ENCODE peak calls at places on chromosomes 12 and 14, in seven cellular contexts. One of them, this sample, is unnamed.

GRCh38 chr12:107931761-107932160 is 157.3 kb downstream of the ASCL4 start:
- DNase-seq in left ventricle myocardium inferior: no peak
- DNase-seq in tibial nerve: no peak
- DNase-seq in SW 1271: no peak
- DNase-seq in CD8-positive, alpha-beta T cell: no peak
- DNase-seq in suprapubic skin: no peak
- DNase-seq in NCI-H748 treated with DMSO at 0.1 percent for 48 hours: no peak
- DNase-seq in this sample: no peak

GRCh38 chr12:89259831-89260230 is 92.5 kb downstream of the DUSP6 start:
- DNase-seq in tibial nerve: no peak
- DNase-seq in CD8-positive, alpha-beta T cell: no peak
- DNase-seq in suprapubic skin: no peak
- DNase-seq in left ventricle myocardium inferior: no peak
- DNase-seq in SW 1271: no peak
- DNase-seq in NCI-H748 treated with DMSO at 0.1 percent for 48 hours: no peak
- DNase-seq in this sample: no peak

GRCh38 chr14:59337151-59337611 is 128.0 kb downstream of the GPR135 start:
- DNase-seq in suprapubic skin: peak; percentile 78
- DNase-seq in CD8-positive, alpha-beta T cell: no peak
- DNase-seq in NCI-H748 treated with DMSO at 0.1 percent for 48 hours: no peak
- DNase-seq in left ventricle myocardium inferior: peak; percentile 68
- DNase-seq in tibial nerve: peak; percentile 67
- DNase-seq in SW 1271: no peak
- DNase-seq in this sample: no peak

GRCh38 chr12:106773945-106774807 is at the start of gene RIC8B:
- DNase-seq in left ventricle myocardium inferior: peak; percentile 96
- DNase-seq in CD8-positive, alpha-beta T cell: peak; percentile 72
- DNase-seq in NCI-H748 treated with DMSO at 0.1 percent for 48 hours: peak; percentile 97
- DNase-seq in suprapubic skin: peak; percentile 97
- DNase-seq in tibial nerve: peak; percentile 95
- DNase-seq in SW 1271: peak; percentile 99
- DNase-seq in this sample: peak; percentile 96

GRCh38 chr12:107560194-107560905 is 125.2 kb upstream of the PWP1 start:
- DNase-seq in SW 1271: no peak
- DNase-seq in suprapubic skin: no peak
- DNase-seq in NCI-H748 treated with DMSO at 0.1 percent for 48 hours: no peak
- DNase-seq in CD8-positive, alpha-beta T cell: no peak
- DNase-seq in left ventricle myocardium inferior: no peak
- DNase-seq in tibial nerve: no peak
- DNase-seq in this sample: no peak

GRCh38 chr12:42707312-42707711 is 117.8 kb upstream of the PRICKLE1 start:
- DNase-seq in CD8-positive, alpha-beta T cell: no peak
- DNase-seq in tibial nerve: no peak
- DNase-seq in left ventricle myocardium inferior: no peak
- DNase-seq in SW 1271: no peak
- DNase-seq in NCI-H748 treated with DMSO at 0.1 percent for 48 hours: no peak
- DNase-seq in suprapubic skin: no peak
- DNase-seq in this sample: no peak

GRCh38 chr12:109544955-109545531 is 28.3 kb downstream of the MMAB start:
- DNase-seq in NCI-H748 treated with DMSO at 0.1 percent for 48 hours: no peak
- DNase-seq in tibial nerve: no peak
- DNase-seq in CD8-positive, alpha-beta T cell: no peak
- DNase-seq in suprapubic skin: no peak
- DNase-seq in SW 1271: no peak
- DNase-seq in left ventricle myocardium inferior: no peak
- DNase-seq in this sample: no peak

GRCh38 chr12:94174576-94174975 is 26.2 kb downstream of the PLXNC1 start:
- DNase-seq in NCI-H748 treated with DMSO at 0.1 percent for 48 hours: no peak
- DNase-seq in left ventricle myocardium inferior: peak; percentile 37
- DNase-seq in CD8-positive, alpha-beta T cell: no peak
- DNase-seq in SW 1271: no peak
- DNase-seq in tibial nerve: peak; percentile 27
- DNase-seq in suprapubic skin: no peak
- DNase-seq in this sample: no peak

GRCh38 chr14:85280074-85280473 is 249.9 kb upstream of the FLRT2 start:
- DNase-seq in left ventricle myocardium inferior: no peak
- DNase-seq in CD8-positive, alpha-beta T cell: no peak
- DNase-seq in NCI-H748 treated with DMSO at 0.1 percent for 48 hours: no peak
- DNase-seq in SW 1271: peak; percentile 14
- DNase-seq in tibial nerve: no peak
- DNase-seq in suprapubic skin: no peak
- DNase-seq in this sample: no peak

GRCh38 chr14:44170099-44170498 is 337.0 kb downstream of the FSCB start:
- DNase-seq in left ventricle myocardium inferior: no peak
- DNase-seq in tibial nerve: no peak
- DNase-seq in NCI-H748 treated with DMSO at 0.1 percent for 48 hours: no peak
- DNase-seq in suprapubic skin: no peak
- DNase-seq in CD8-positive, alpha-beta T cell: no peak
- DNase-seq in SW 1271: no peak
- DNase-seq in this sample: no peak

GRCh38 chr12:124663206-124663605 is 95.8 kb upstream of the NCOR2 start:
- DNase-seq in NCI-H748 treated with DMSO at 0.1 percent for 48 hours: no peak
- DNase-seq in tibial nerve: no peak
- DNase-seq in suprapubic skin: no peak
- DNase-seq in SW 1271: no peak
- DNase-seq in CD8-positive, alpha-beta T cell: no peak
- DNase-seq in left ventricle myocardium inferior: no peak
- DNase-seq in this sample: no peak

GRCh38 chr14:91202234-91202974 is 42.1 kb downstream of the GPR68 start:
- DNase-seq in SW 1271: peak; percentile 22
- DNase-seq in CD8-positive, alpha-beta T cell: no peak
- DNase-seq in suprapubic skin: peak; percentile 73
- DNase-seq in NCI-H748 treated with DMSO at 0.1 percent for 48 hours: no peak
- DNase-seq in tibial nerve: no peak
- DNase-seq in left ventricle myocardium inferior: peak; percentile 45
- DNase-seq in this sample: no peak

GRCh38 chr12:34214011-34214410 is 191.7 kb downstream of the ALG10 start:
- DNase-seq in CD8-positive, alpha-beta T cell: no peak
- DNase-seq in suprapubic skin: no peak
- DNase-seq in NCI-H748 treated with DMSO at 0.1 percent for 48 hours: no peak
- DNase-seq in left ventricle myocardium inferior: no peak
- DNase-seq in tibial nerve: no peak
- DNase-seq in SW 1271: no peak
- DNase-seq in this sample: no peak